ENCODE peak calls at places on chromosome 20, in four cellular contexts. One of them, this sample, is unnamed.

GRCh38 chr20:6994452-6994851 is 227.0 kb downstream of the BMP2 start:
- DNase-seq in Peyer's patch: no peak
- DNase-seq in upper lobe of left lung: peak
- DNase-seq in fibroblast of lung: peak
- DNase-seq in this sample: no peak

GRCh38 chr20:52859156-52859887 is 112.8 kb upstream of the TSHZ2 start:
- DNase-seq in Peyer's patch: no peak
- DNase-seq in upper lobe of left lung: no peak
- DNase-seq in fibroblast of lung: peak
- DNase-seq in this sample: no peak

GRCh38 chr20:44594730-44595129 is 12.4 kb downstream of the PKIG start:
- DNase-seq in Peyer's patch: no peak
- DNase-seq in upper lobe of left lung: peak
- DNase-seq in fibroblast of lung: peak
- DNase-seq in this sample: no peak

GRCh38 chr20:17655865-17656489 is 26.1 kb downstream of the RRBP1 start:
- DNase-seq in Peyer's patch: no peak
- DNase-seq in upper lobe of left lung: no peak
- DNase-seq in fibroblast of lung: no peak
- DNase-seq in this sample: no peak

GRCh38 chr20:13158339-13158738 is 62.7 kb upstream of the ISM1 start:
- DNase-seq in Peyer's patch: no peak
- DNase-seq in upper lobe of left lung: no peak
- DNase-seq in fibroblast of lung: no peak
- DNase-seq in this sample: no peak

GRCh38 chr20:62148908-62149314 is 5.3 kb downstream of the SS18L1 start:
- DNase-seq in Peyer's patch: no peak
- DNase-seq in upper lobe of left lung: no peak
- DNase-seq in fibroblast of lung: no peak
- DNase-seq in this sample: no peak

GRCh38 chr20:9886227-9886626 is 47.4 kb upstream of the PAK5 start:
- DNase-seq in Peyer's patch: no peak
- DNase-seq in upper lobe of left lung: no peak
- DNase-seq in fibroblast of lung: peak
- DNase-seq in this sample: no peak

GRCh38 chr20:44091026-44091425 is 96.0 kb downstream of the JPH2 start:
- DNase-seq in Peyer's patch: no peak
- DNase-seq in upper lobe of left lung: no peak
- DNase-seq in fibroblast of lung: peak
- DNase-seq in this sample: no peak

GRCh38 chr20:19764207-19764606 is 6.1 kb downstream of the RIN2 start:
- DNase-seq in Peyer's patch: no peak
- DNase-seq in upper lobe of left lung: no peak
- DNase-seq in fibroblast of lung: no peak
- DNase-seq in this sample: no peak

GRCh38 chr20:18380908-18381529 is 85.8 kb downstream of the DZANK1 start:
- DNase-seq in Peyer's patch: no peak
- DNase-seq in upper lobe of left lung: no peak
- DNase-seq in fibroblast of lung: no peak
- DNase-seq in this sample: no peak

GRCh38 chr20:58511364-58511763 is 3.8 kb downstream of the APCDD1L start:
- DNase-seq in Peyer's patch: no peak
- DNase-seq in upper lobe of left lung: no peak
- DNase-seq in fibroblast of lung: peak
- DNase-seq in this sample: no peak
- TF ChIP-seq CTCF in Peyer's patch: no peak
- TF ChIP-seq CTCF in upper lobe of left lung: no peak
- TF ChIP-seq CTCF in fibroblast of lung: no peak
- TF ChIP-seq CTCF in this sample: no peak

DNA sequence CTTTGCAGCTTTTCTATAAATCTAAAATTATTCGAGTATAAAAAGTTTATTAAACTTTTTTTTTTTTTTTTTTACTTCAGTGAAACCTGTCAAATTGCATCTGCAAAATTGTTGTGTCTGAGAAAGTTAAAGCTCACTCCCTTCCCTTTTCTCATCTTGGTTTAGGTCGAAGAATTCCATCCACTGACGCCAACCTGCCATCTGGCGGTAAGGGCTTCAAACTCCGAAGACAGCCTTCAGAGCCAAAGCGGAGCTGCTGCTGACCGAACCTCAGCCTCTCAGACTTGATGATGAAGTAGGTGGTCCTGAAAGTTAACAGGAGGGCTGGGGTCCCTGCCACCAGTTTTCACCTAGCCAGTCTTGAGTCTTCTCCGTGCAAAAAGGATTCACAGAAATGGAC is 29.6 kb upstream of the VAPB start:
- DNase-seq in Peyer's patch: no peak
- DNase-seq in upper lobe of left lung: no peak
- DNase-seq in fibroblast of lung: peak
- DNase-seq in this sample: no peak
- TF ChIP-seq CTCF in Peyer's patch: no peak
- TF ChIP-seq CTCF in upper lobe of left lung: no peak
- TF ChIP-seq CTCF in fibroblast of lung: peak
- TF ChIP-seq CTCF in this sample: peak

GRCh38 chr20:60220655-60221054 is 262.4 kb downstream of the CDH26 start:
- DNase-seq in Peyer's patch: no peak
- DNase-seq in upper lobe of left lung: no peak
- DNase-seq in fibroblast of lung: no peak
- DNase-seq in this sample: no peak
- TF ChIP-seq CTCF in Peyer's patch: no peak
- TF ChIP-seq CTCF in upper lobe of left lung: no peak
- TF ChIP-seq CTCF in fibroblast of lung: no peak
- TF ChIP-seq CTCF in this sample: no peak

GRCh38 chr20:57756921-57757320 is 47.1 kb upstream of the PMEPA1 start:
- DNase-seq in Peyer's patch: no peak
- DNase-seq in upper lobe of left lung: no peak
- DNase-seq in fibroblast of lung: no peak
- DNase-seq in this sample: no peak

GRCh38 chr20:57757767-57758166 is 48.0 kb upstream of the PMEPA1 start:
- DNase-seq in Peyer's patch: no peak
- DNase-seq in upper lobe of left lung: no peak
- DNase-seq in fibroblast of lung: no peak
- DNase-seq in this sample: no peak

GRCh38 chr20:57760698-57761412 is 51.0 kb upstream of the PMEPA1 start:
- DNase-seq in Peyer's patch: no peak
- DNase-seq in upper lobe of left lung: no peak
- DNase-seq in fibroblast of lung: no peak
- DNase-seq in this sample: no peak

GRCh38 chr20:57761413-57761734 is 51.6 kb upstream of the PMEPA1 start:
- DNase-seq in Peyer's patch: no peak
- DNase-seq in upper lobe of left lung: no peak
- DNase-seq in fibroblast of lung: no peak
- DNase-seq in this sample: no peak

GRCh38 chr20:57759724-57760123 is 49.9 kb upstream of the PMEPA1 start:
- DNase-seq in Peyer's patch: no peak
- DNase-seq in upper lobe of left lung: no peak
- DNase-seq in fibroblast of lung: no peak
- DNase-seq in this sample: no peak
- TF ChIP-seq CTCF in Peyer's patch: no peak
- TF ChIP-seq CTCF in upper lobe of left lung: no peak
- TF ChIP-seq CTCF in fibroblast of lung: no peak
- TF ChIP-seq CTCF in this sample: no peak

GRCh38 chr20:32024683-32025295 is 14.6 kb downstream of the CCM2L start:
- DNase-seq in Peyer's patch: no peak
- DNase-seq in upper lobe of left lung: no peak
- DNase-seq in fibroblast of lung: no peak
- DNase-seq in this sample: no peak
- TF ChIP-seq CTCF in Peyer's patch: no peak
- TF ChIP-seq CTCF in upper lobe of left lung: no peak
- TF ChIP-seq CTCF in fibroblast of lung: no peak
- TF ChIP-seq CTCF in this sample: no peak

DNA sequence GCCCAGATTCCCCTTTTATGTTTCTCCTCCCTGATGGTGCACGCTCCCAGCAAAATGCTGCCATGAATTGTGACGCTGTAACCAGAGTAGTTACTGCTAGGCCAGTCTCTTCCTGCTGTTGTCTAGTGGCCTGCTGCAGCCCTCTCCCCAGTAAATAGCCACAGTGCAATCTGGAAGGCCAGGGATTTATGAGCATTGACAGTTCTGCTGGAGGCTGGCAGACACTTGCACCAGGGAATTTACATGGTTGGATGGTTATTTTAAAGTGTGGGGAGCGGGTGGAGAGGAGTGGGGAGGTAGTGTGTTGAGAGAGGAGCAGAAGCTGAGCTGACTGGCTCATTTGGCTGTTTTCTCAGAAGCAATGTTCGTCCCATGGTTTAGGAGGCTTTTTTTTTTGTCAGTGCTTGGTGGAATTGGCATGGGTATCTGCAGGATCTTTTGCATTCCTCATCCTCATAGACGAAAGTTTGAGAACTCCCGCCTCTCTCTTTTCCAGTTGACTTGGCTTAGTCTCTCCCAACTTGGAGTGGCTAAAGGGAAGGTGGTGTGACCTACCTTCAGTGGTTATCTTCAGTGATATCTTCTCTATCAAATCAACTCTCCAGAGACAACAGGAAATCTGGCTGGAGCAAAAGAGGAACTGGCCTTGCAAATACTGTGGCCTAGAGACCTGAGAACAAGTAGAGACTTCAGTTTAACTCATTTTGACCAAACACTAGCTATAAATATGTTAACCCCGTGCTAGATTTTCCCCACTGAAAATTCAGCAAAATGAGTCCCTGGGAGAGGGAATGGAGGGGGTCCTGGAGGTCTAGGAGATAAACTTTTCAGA is 99.2 kb upstream of the VSTM2L start:
- DNase-seq in Peyer's patch: peak
- DNase-seq in upper lobe of left lung: no peak
- DNase-seq in fibroblast of lung: no peak
- DNase-seq in this sample: no peak
- TF ChIP-seq CTCF in Peyer's patch: no peak
- TF ChIP-seq CTCF in upper lobe of left lung: no peak
- TF ChIP-seq CTCF in fibroblast of lung: no peak
- TF ChIP-seq CTCF in this sample: no peak

DNA sequence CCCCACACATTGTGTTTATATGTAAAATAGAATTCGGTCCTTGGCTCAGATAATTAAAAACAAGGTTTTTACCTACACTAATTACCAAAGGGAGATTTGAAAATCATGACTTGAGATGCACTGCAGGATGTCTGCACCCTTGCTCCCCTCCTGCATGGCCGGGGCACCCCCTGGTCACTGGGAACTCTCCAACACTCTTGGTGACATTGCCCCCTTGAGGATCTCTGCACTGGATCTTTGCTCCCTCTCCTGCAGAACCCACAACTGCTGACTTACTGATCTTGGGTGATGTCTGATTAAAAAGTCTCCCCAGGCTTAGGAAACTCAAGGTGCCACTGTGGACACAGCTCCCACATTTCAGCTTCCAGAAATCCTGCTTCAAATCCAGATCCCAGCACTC is 17.1 kb upstream of the CSNK2A1 start:
- DNase-seq in Peyer's patch: no peak
- DNase-seq in upper lobe of left lung: no peak
- DNase-seq in fibroblast of lung: no peak
- DNase-seq in this sample: no peak
- TF ChIP-seq CTCF in Peyer's patch: no peak
- TF ChIP-seq CTCF in upper lobe of left lung: no peak
- TF ChIP-seq CTCF in fibroblast of lung: no peak
- TF ChIP-seq CTCF in this sample: no peak

GRCh38 chr20:20820104-20820503 is 107.7 kb upstream of the RALGAPA2 start:
- DNase-seq in Peyer's patch: no peak
- DNase-seq in upper lobe of left lung: peak
- DNase-seq in fibroblast of lung: no peak
- DNase-seq in this sample: peak
- TF ChIP-seq CTCF in Peyer's patch: peak
- TF ChIP-seq CTCF in upper lobe of left lung: peak
- TF ChIP-seq CTCF in fibroblast of lung: peak
- TF ChIP-seq CTCF in this sample: peak